ENCODE peak calls at places on chromosomes 11 and 22, in six cellular contexts. U, O, J, C, S and Z are unnamed samples.

GRCh38 chr11:36156486-36157150 is 132.6 kb downstream of the COMMD9 start:
- DNase-seq in U (no peak), J (no peak), C (no peak), S (no peak), O (no peak), Z (no peak)

GRCh38 chr11:86931965-86932332 is 23.2 kb downstream of the FZD4 start:
- DNase-seq in J (no peak), S (no peak), C (no peak), O (no peak), U (no peak), Z (no peak)

GRCh38 chr11:62573006-62573591 is 592 bp downstream of the EEF1G start:
- DNase-seq in U (no peak), O (no peak), J (no peak), S (no peak), C (peak; percentile 51), Z (peak; percentile 56)

GRCh38 chr11:107197932-107198331 is 179.7 kb upstream of the GUCY1A2 start:
- DNase-seq in C (no peak), S (no peak), J (no peak), O (no peak), U (no peak), Z (no peak)

GRCh38 chr11:62508336-62509058 is 38.1 kb downstream of the AHNAK start:
- DNase-seq in S (peak; percentile 90), U (no peak), O (peak; percentile 81), J (peak; percentile 78), C (no peak), Z (peak; percentile 11)

GRCh38 chr22:47570851-47571250 is 808.4 kb downstream of the TBC1D22A start:
- DNase-seq in C (no peak), O (no peak), S (no peak), J (no peak), U (no peak), Z (no peak)

GRCh38 chr22:24994070-24994763 is 41.7 kb downstream of the KIAA1671 start:
- DNase-seq in S (no peak), J (peak; percentile 58), C (no peak), O (no peak), U (no peak), Z (no peak)

GRCh38 chr22:34702279-34702678 is 363.7 kb upstream of the ISX start:
- DNase-seq in U (no peak), C (no peak), J (no peak), S (no peak), O (no peak), Z (no peak)

GRCh38 chr11:108571001-108571400 is 22.6 kb downstream of the EXPH5 start:
- DNase-seq in S (no peak), U (no peak), J (no peak), C (no peak), O (no peak), Z (no peak)

GRCh38 chr11:12119502-12119901 is 9.1 kb downstream of the MICAL2 start:
- DNase-seq in O (no peak), C (no peak), S (no peak), U (no peak), J (no peak), Z (no peak)

GRCh38 chr22:25080855-25081254 is 118.8 kb upstream of the CRYBB3 start:
- DNase-seq in U (no peak), S (no peak), O (no peak), J (no peak), C (no peak), Z (no peak)

GRCh38 chr11:19683141-19683805 is 29.4 kb upstream of the NAV2 start:
- DNase-seq in C (no peak), J (no peak), S (peak; percentile 84), U (no peak), O (no peak), Z (no peak)

GRCh38 chr22:50627452-50627913 is 469 bp downstream of the ARSA start:
- DNase-seq in J (peak; percentile 28), S (no peak), U (no peak), C (peak; percentile 49), O (peak; percentile 90), Z (no peak)

GRCh38 chr11:1791912-1792311 is 28.2 kb upstream of the CTSD start:
- DNase-seq in S (no peak), J (no peak), U (no peak), C (no peak), O (no peak), Z (no peak)

GRCh38 chr22:32020117-32020516 is 22.9 kb upstream of the SLC5A1 start:
- DNase-seq in O (no peak), J (no peak), C (no peak), S (no peak), U (no peak), Z (no peak)

GRCh38 chr11:33692013-33692504 is 8.6 kb downstream of the C11orf91 start:
- DNase-seq in U (no peak), C (no peak), O (no peak), J (peak; percentile 71), S (peak; percentile 92), Z (no peak)

GRCh38 chr22:38754247-38755154 is 1.3 kb downstream of the SUN2 start:
- DNase-seq in U (no peak), O (no peak), J (peak; percentile 92), S (peak; percentile 95), C (peak; percentile 52), Z (no peak)

DNA sequence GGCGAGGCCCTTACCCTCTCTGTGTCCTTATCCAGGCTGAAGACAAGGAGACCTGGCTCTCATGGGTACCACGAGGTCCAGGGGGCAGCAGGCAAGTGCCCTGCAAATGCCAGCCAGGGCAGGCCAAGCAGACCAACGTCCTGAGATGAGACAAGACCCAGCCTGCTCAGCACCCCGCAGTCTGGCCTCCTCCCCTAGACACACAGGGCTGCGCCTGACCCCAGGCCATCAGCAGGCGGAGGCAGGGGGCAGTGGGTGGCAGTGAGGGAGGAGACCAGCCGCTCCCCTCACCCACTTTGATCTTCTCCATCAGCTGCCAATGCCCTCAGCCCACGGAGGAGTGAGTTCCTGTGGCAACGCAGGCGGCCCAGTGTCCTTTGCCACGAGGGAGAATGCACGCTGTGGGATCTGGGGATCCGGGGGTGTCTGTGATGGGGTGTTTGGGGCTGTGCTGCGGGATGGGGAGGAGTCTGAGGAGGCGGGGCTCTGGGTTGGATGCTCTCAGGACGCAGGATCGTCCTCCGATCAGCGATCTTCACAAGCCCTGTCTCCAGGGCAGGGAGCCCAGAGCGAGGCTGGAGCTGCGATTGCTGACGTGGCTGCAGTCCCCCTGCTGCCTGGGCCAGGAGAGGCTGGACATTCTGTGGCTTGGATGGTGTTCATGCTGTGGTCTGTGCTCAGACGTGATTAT is 30.5 kb upstream of the PPARA start:
- DNase-seq in J (no peak), C (no peak), O (no peak), S (no peak), U (no peak), Z (no peak)
- H3K4me1 ChIP-seq in J (peaks cover 25% of the 10 kb centered on the region), C (peaks cover 12% of the 10 kb centered on the region), O (peaks cover 29% of the 10 kb centered on the region), S (peaks cover 16% of the 10 kb centered on the region), U (peaks cover 5% of the 10 kb centered on the region), Z (peaks cover 12% of the 10 kb centered on the region)

DNA sequence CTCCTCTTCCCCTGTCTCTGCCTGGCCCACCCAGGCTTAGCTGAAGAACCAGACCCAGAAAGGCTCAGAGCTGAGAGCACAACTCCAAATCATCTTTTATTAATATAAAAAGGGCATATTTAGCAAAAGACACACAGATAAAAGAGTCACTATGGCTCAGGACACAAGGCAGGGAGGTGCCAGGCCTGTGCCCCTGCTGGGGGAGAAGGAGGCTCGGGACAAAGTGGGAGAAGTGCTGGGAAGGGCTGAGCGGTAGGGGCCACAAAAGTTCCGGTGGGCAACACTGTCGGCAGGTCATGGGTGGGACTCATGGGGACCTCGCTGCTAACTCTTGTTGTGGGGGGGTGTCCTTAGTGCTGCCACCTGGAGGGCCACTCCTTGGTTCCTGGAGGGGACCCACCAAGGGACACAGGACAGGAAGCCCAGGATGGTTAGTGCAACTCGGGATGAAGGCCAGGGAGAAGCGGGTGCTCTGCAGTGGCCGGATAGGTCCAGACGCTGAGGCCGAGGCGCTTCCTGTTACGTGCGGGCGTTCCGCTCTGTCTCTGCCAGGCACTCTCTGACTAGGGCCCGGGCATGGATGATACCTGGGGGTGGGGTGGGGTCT is 1.4 kb upstream of the PITPNM1 start:
- DNase-seq in C (no peak), O (no peak), J (peak; percentile 43), S (no peak), U (no peak), Z (no peak)
- H3K27ac ChIP-seq in C (peak overlapping the region; percentile 80), O (peak overlapping the region; percentile 98), J (peak overlapping the region; percentile 94), S (peak overlapping the region; percentile 96), U (no peak overlapping the region), Z (peak overlapping the region; percentile 98)

GRCh38 chr11:59267196-59267595 is 54.5 kb upstream of the MPEG1 start:
- DNase-seq in S (no peak), J (no peak), O (no peak), C (no peak), U (no peak), Z (no peak)
- H3K4me1 ChIP-seq in S (no peaks in the 10 kb centered on the region), J (no peaks in the 10 kb centered on the region), O (peaks cover 31% of the 10 kb centered on the region), C (no peaks in the 10 kb centered on the region), U (no peaks in the 10 kb centered on the region), Z (no peaks in the 10 kb centered on the region)

DNA sequence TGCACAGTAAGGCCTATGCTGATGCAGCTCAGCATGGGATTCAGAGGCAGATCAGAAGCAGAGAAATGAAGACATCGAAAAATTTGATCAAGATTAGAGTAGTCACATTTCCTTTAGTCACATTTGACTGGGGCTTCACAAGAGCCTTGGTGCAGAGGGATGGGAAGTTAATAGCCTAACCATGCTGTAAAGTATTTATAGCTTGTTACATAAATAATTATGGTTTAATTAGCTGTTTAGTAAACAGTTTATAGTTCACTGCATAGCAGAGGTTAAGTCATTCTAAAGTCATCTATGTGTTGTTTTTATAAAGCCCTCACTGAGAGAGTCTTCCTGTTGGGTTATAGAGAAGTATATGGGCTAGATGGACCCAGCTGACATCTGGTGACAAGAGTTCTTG is 47.0 kb downstream of the INSC start:
- DNase-seq in J (no peak), C (no peak), S (no peak), U (no peak), O (no peak), Z (no peak)
- H3K27ac ChIP-seq in J (peak overlapping the region; percentile 2), C (no peak overlapping the region), S (no peak overlapping the region), U (no peak overlapping the region), O (no peak overlapping the region), Z (no peak overlapping the region)